ENCODE peak calls at places on chromosomes 7 and 10, in four cellular contexts. V is GM20000, Y is NCI-H1105, D is SJSA1. P is an unnamed sample.

GRCh38 chr7:101164071-101164840 is 1.1 kb downstream of the VGF start:
- DNase-seq in V (no peak), Y (no peak), D (peak), P (no peak)

GRCh38 chr7:2605608-2606538 is 25.9 kb upstream of the TTYH3 start:
- DNase-seq in V (no peak), Y (no peak), D (no peak), P (no peak)

GRCh38 chr10:3835770-3836169 is 50.8 kb upstream of the KLF6 start:
- DNase-seq in V (no peak), Y (no peak), D (peak), P (no peak)

GRCh38 chr7:140417456-140418155 is 13.7 kb downstream of the RAB19 start:
- DNase-seq in V (no peak), Y (peak), D (no peak), P (no peak)

GRCh38 chr10:10872035-10872673 is 145.5 kb upstream of the CELF2 start:
- DNase-seq in V (no peak), Y (no peak), D (peak), P (no peak)

GRCh38 chr7:75058406-75058805 is 15.2 kb downstream of the RCC1L start:
- DNase-seq in V (no peak), Y (no peak), D (no peak), P (no peak)

GRCh38 chr10:21934307-21934706 is 69.2 kb downstream of the DNAJC1 start:
- DNase-seq in V (no peak), Y (no peak), D (no peak), P (no peak)

GRCh38 chr10:100509241-100509640 is 10.4 kb downstream of the SEC31B start:
- DNase-seq in V (no peak), Y (no peak), D (no peak), P (no peak)

GRCh38 chr10:128102480-128103228 is 23.6 kb downstream of the MKI67 start:
- DNase-seq in V (no peak), Y (no peak), D (no peak), P (no peak)

GRCh38 chr10:113914936-113915335 is 60.5 kb downstream of the NHLRC2 start:
- DNase-seq in V (no peak), Y (no peak), D (no peak), P (no peak)

GRCh38 chr7:123594813-123595241 is 6.8 kb upstream of the ASB15 start:
- DNase-seq in V (no peak), Y (no peak), D (no peak), P (no peak)

GRCh38 chr10:116287906-116288501 is 15.0 kb upstream of the GFRA1 start:
- DNase-seq in V (no peak), Y (peak), D (peak), P (peak)

GRCh38 chr7:28988818-28989595 is 30.9 kb upstream of the TRIL start:
- DNase-seq in V (no peak), Y (no peak), D (peak), P (no peak)

GRCh38 chr10:116792772-116793171 is 50.4 kb upstream of the HSPA12A start:
- DNase-seq in V (no peak), Y (no peak), D (no peak), P (no peak)

GRCh38 chr7:116259821-116260440 is 49.6 kb downstream of the TES start:
- DNase-seq in V (no peak), Y (no peak), D (peak), P (no peak)

GRCh38 chr10:94016727-94017714 is 23.3 kb downstream of the PLCE1 start:
- DNase-seq in V (no peak), Y (no peak), D (no peak), P (no peak)

GRCh38 chr10:113202011-113202410 is 252.0 kb downstream of the TCF7L2 start:
- DNase-seq in V (no peak), Y (no peak), D (no peak), P (no peak)

GRCh38 chr7:43764039-43764789 is 5.7 kb downstream of the BLVRA start:
- DNase-seq in V (peak), Y (no peak), D (no peak), P (peak)

GRCh38 chr10:87860156-87860795 is 3.1 kb downstream of the KLLN start:
- DNase-seq in V (peak), Y (peak), D (peak), P (peak)

GRCh38 chr7:80386686-80387085 is 125.2 kb downstream of the GNAT3 start:
- DNase-seq in V (no peak), Y (no peak), D (no peak), P (no peak)

GRCh38 chr7:20797174-20798080 is 10.7 kb upstream of the SP8 start:
- DNase-seq in V (no peak), Y (no peak), D (peak), P (peak)

GRCh38 chr7:21318190-21318915 is 109.5 kb upstream of the SP4 start:
- DNase-seq in V (no peak), Y (peak), D (no peak), P (no peak)